ENCODE peak calls at places on chromosomes 4 and X, in four cellular contexts. W is H1, I is K562, Q is HepG2. J is an unnamed sample.

GRCh38 chrX:21932277-21932996 is 8.1 kb upstream of the SMS start:
- DNase-seq in Q (peak), I (no peak), W (no peak), J (peak)

GRCh38 chr4:148790246-148790645 is 348.0 kb upstream of the NR3C2 start:
- DNase-seq in I (no peak), W (no peak), Q (no peak), J (no peak)

GRCh38 chr4:1752284-1753041 is 31.1 kb downstream of the TACC3 start:
- DNase-seq in I (peak), Q (peak), W (no peak), J (peak)

GRCh38 chrX:48957477-48957826 is at the start of gene OTUD5:
- DNase-seq in W (no peak), Q (peak), I (peak), J (no peak)

GRCh38 chrX:49037883-49038475 is 5.2 kb downstream of the TFE3 start:
- DNase-seq in I (no peak), W (no peak), Q (no peak), J (no peak)

GRCh38 chr4:115353370-115353769 is 239.9 kb upstream of the NDST4 start:
- DNase-seq in W (no peak), I (no peak), Q (no peak), J (no peak)

GRCh38 chr4:127586922-127587571 is 45.7 kb upstream of the INTU start:
- DNase-seq in W (no peak), Q (peak), I (peak), J (peak)

GRCh38 chrX:49176421-49177326 is 5.0 kb downstream of the PLP2 start:
- DNase-seq in I (no peak), Q (no peak), W (no peak), J (no peak)

GRCh38 chr4:107578321-107578720 is 141.7 kb downstream of the PAPSS1 start:
- DNase-seq in Q (no peak), I (no peak), W (no peak), J (no peak)

GRCh38 chr4:2837904-2838496 is 5.6 kb upstream of the ADD1 start:
- DNase-seq in W (no peak), Q (no peak), I (no peak), J (peak)

GRCh38 chr4:71110499-71110898 is 117.0 kb downstream of the DCK start:
- DNase-seq in W (no peak), Q (no peak), I (no peak), J (no peak)

GRCh38 chrX:150365051-150365952 is 2.2 kb downstream of the MAMLD1 start:
- DNase-seq in I (peak), Q (no peak), W (no peak), J (peak)

GRCh38 chr4:98517444-98518021 is 140.9 kb downstream of the TSPAN5 start:
- DNase-seq in Q (peak), W (no peak), I (no peak), J (no peak)

GRCh38 chrX:136039968-136040367 is 54.7 kb downstream of the SLC9A6 start:
- DNase-seq in W (no peak), Q (no peak), I (no peak), J (no peak)

GRCh38 chrX:109966246-109966645 is 36.7 kb upstream of the TMEM164 start:
- DNase-seq in W (no peak), I (no peak), Q (no peak), J (no peak)

GRCh38 chrX:74420194-74421035 is 878 bp upstream of the SLC16A2 start:
- DNase-seq in Q (no peak), I (no peak), W (peak), J (peak)

GRCh38 chr4:91330555-91331137 is 973.1 kb upstream of the GRID2 start:
- DNase-seq in I (no peak), W (no peak), Q (no peak), J (peak)

GRCh38 chr4:74659576-74660411 is 134.5 kb downstream of the BTC start:
- DNase-seq in I (peak), W (no peak), Q (peak), J (peak)

GRCh38 chrX:50747471-50747900 is 66.5 kb downstream of the SHROOM4 start:
- DNase-seq in I (peak), Q (peak), W (no peak), J (peak)

GRCh38 chr4:15021301-15021700 is 19.0 kb downstream of the CPEB2 start:
- DNase-seq in W (no peak), Q (no peak), I (no peak), J (no peak)

GRCh38 chrX:127459784-127460183 is 592.4 kb downstream of the ACTRT1 start:
- DNase-seq in I (no peak), Q (no peak), W (peak), J (no peak)

GRCh38 chr4:2558301-2558700 is 21.9 kb downstream of the FAM193A start:
- DNase-seq in W (no peak), I (no peak), Q (no peak), J (no peak)

GRCh38 chr4:125316391-125316780 is 1.6 kb downstream of the FAT4 start:
- DNase-seq in I (no peak), W (no peak), Q (no peak), J (no peak)

GRCh38 chr4:100826808-100827548 is 309.2 kb upstream of the EMCN start:
- DNase-seq in Q (no peak), W (no peak), I (no peak), J (no peak)

GRCh38 chr4:15031993-15032660 is 29.8 kb downstream of the CPEB2 start:
- DNase-seq in W (no peak), Q (no peak), I (no peak), J (peak)

GRCh38 chr4:185529413-185529812 is 5.9 kb downstream of the PDLIM3 start:
- DNase-seq in W (no peak), Q (no peak), I (no peak), J (no peak)

GRCh38 chr4:25826074-25826752 is 36.6 kb downstream of the SEL1L3 start:
- DNase-seq in Q (no peak), W (no peak), I (no peak), J (no peak)

GRCh38 chrX:123961268-123962005 is at the start of gene STAG2:
- DNase-seq in Q (peak), W (no peak), I (peak), J (peak)

DNA sequence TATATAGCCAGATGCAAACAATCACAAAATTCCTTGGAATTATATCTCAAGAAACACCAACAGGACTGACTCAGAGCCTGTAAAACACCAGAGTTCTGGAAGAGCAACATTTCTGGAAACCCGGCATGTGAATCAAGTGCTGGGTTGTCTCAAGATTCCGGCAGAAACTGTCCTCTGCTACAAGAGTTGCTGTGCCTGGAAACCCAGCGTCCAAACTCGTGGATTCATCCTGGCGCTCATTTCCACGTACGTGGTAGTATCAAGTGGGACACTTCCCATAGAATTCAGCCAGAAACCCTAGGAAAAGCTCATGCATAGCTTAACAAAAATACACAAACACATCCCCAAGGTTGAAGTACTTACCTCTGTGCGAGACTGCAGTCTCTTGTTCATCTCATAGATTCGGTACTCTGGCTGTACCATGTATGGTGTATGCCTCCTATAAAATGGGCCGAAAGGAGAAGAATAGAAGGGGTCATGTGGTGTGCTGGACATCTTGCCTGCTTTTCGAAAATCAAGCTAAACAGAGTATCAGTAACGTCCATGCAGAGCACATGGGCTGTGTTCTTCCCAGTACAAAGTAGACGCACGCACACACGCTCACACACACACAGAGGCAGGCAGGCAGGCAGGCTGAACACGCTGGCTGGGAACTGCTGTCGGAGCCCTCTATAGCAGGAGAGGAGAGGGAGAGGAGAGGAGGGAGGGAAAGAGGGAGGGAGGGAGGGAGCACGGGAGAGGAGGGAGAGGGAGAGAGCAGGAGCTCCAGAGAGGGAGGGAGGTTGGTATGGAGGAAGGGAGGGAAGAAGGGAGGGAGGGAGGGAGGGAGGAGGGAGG is at the start of gene LDB2:
- DNase-seq in Q (no peak), W (peak), I (no peak), J (peak)
- TF ChIP-seq POLR2AphosphoS5 in Q (no peak), W (no peak), I (no peak), J (peak)

DNA sequence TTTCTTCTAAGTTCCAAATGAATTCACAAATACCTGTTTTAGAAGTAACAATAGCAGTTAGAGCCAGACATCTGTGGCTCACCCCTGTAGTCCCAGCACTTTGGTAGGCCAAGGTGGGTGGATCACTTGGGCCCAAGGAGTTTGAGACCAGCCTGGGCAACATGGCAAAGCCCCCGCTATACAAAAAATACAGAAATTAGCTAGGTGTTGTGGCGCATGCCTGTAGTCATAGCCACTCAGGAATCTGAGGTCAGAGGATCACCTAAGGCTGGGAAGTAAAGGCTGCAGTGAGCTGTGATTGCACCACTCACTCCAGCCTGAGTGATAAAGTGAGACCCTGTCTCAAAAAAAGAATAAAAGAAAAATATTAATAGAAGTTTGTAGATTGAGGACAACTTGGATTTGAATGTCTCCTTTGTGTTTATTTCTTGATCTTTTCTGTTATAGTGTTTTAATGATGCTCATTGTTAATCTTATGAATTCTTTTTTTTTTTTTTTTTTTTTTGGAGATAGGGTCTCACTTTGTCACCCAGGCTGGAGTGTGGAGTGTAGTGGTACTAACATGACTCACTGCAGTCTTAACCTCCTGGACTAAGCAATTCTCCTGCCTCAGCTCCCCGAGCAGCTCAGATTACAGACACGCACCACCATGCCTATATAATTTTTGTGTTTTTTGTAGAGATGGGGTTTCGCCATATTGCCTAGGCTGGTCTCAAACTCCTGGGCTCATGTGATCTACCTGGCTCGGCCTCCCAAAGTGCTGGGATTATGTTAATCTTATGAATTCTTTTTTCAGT is 30.7 kb upstream of the RAPGEF2 start:
- DNase-seq in Q (no peak), W (no peak), I (no peak), J (no peak)
- H2AFZ ChIP-seq in Q (no peak), W (peak), I (no peak), J (peak)

GRCh38 chr4:165398570-165398969 is 19.8 kb downstream of the CPE start:
- DNase-seq in I (peak), W (no peak), Q (no peak), J (peak)
- TF ChIP-seq JUN in I (no peak), W (no peak), Q (no peak), J (no peak)

DNA sequence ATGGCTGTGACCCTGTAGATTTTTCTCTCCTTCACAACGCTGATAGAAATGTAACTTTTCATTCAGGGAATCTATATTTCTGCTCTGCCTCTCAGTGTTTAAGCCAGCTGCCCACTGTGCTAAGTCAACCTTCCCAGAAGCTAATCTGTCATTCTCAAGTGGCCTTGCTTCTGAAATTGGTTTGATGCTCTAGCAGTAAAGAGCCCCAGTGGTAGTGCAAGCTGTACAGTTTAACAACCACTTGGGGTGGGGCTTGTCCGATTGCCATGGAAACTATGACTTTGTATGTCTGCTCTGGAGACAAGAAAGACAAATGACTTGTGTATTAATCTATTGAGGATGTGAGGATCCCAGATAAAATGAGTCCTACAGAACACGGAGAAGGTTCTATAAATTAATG is 620.9 kb upstream of the GALNT7 start:
- DNase-seq in Q (no peak), W (no peak), I (no peak), J (no peak)
- TF ChIP-seq POLR2AphosphoS5 in Q (no peak), W (no peak), I (no peak), J (no peak)

DNA sequence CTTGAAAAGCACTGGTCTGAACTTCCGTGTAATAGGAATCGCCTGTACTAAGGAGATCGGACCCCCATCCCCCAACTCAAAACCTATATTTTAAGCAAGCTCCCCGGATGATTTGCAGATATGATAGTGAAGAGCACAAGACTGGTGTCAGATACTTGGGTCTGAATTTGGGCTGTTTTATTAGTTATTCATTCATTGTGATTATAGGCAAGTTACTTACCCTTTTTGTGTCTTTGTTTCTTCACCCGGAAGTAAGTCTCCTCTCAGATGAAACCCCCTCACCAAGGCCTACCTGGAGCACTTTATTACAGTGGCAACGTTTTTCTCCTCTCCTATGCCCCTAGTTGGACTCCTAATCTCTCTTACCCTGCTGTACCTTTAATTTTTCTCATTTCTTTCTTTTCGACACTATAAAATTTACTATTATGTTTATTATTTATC is 17.4 kb downstream of the STAP1 start:
- DNase-seq in W (no peak), I (peak), Q (no peak), J (no peak)
- H2AFZ ChIP-seq in W (peak), I (peak), Q (no peak), J (no peak)

GRCh38 chr4:83503974-83504373 is 19.1 kb upstream of the ABRAXAS1 start:
- DNase-seq in W (no peak), I (no peak), Q (no peak), J (no peak)
- TF ChIP-seq JUN in W (no peak), I (no peak), Q (no peak), J (no peak)

DNA sequence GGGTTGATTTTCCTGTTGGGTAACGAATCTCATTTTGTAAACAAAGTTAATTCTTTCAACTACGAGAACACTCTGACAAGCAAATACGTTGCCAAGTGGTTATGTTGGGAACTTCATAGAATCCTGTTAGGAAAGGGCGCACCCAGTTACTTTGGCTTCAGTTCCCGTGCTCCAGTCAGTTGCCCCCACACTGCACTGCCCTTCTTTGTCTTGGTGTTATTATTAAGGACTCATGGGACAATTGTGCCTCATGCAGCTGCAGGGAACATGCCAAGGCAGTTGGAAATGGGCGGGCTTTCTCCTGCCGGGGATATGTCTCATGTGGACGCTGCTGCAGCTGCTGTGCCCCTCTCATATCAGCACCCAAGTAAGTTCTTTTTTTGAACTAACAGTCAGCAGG is 28.9 kb downstream of the OFD1 start:
- DNase-seq in I (no peak), Q (no peak), W (no peak), J (no peak)
- TF ChIP-seq POLR2AphosphoS5 in I (no peak), Q (no peak), W (no peak), J (no peak)

GRCh38 chr4:69760455-69760854 is at the start of gene SULT1B1:
- DNase-seq in Q (no peak), W (no peak), I (no peak), J (peak)
- H2AFZ ChIP-seq in Q (no peak), W (no peak), I (no peak), J (peak)

DNA sequence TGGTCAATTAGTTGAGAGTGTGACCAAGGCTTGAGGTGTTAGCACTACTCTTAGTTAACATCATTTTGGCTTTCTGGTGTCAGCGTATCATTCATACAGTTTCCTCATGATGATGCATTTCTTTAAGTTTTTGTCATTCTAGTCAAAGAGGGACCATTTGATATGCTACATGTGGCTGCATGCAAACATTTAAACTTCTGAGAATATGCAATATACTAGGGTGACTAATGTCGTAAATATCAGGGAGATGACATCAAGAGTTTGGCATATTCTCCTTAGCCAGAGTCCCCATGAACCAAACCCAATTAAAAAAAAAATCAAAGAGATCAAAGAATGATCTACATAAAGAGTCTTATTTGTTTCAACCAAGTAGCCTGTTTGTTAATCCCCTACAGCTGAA is 537.4 kb upstream of the PCDH7 start:
- DNase-seq in I (no peak), Q (no peak), W (no peak), J (no peak)
- TF ChIP-seq JUN in I (no peak), Q (no peak), W (no peak), J (no peak)

GRCh38 chr4:151014521-151015457 is at the start of gene LRBA:
- DNase-seq in I (peak), Q (peak), W (peak), J (peak)

GRCh38 chr4:151012836-151013235 is 2.2 kb downstream of the LRBA start:
- DNase-seq in Q (no peak), W (no peak), I (no peak), J (no peak)

GRCh38 chr4:151013944-151014343 is 1.1 kb downstream of the LRBA start:
- DNase-seq in I (no peak), W (no peak), Q (no peak), J (peak)

GRCh38 chr4:151013491-151013890 is 1.6 kb downstream of the LRBA start:
- DNase-seq in W (no peak), I (no peak), Q (no peak), J (peak)

GRCh38 chr4:151015458-151016344 is 617 bp upstream of the LRBA start:
- DNase-seq in Q (peak), I (peak), W (peak), J (peak)
- TF ChIP-seq POLR2AphosphoS5 in Q (peak), I (no peak), W (peak), J (peak)

J was measured in endothelial cell of umbilical vein.